ENCODE peak calls at places on chromosomes 7 and 10, in seven cellular contexts. X is GM23248, J is heart left ventricle, C is aorta, M is uterus, O is lower leg skin, S is fibroblast of lung. F is an unnamed sample.

GRCh38 chr10:404341-404740 is 269.1 kb downstream of the ZMYND11 start:
- DNase-seq in X (peak), J (no peak), C (no peak), M (no peak), O (no peak), S (peak), F (peak)

GRCh38 chr10:53664620-53665019 is 892.0 kb upstream of the MBL2 start:
- DNase-seq in X (no peak), J (no peak), C (no peak), M (no peak), O (no peak), S (peak), F (no peak)

GRCh38 chr7:133491846-133492652 is 239.2 kb downstream of the EXOC4 start:
- DNase-seq in X (peak), J (no peak), C (no peak), M (no peak), O (no peak), S (no peak), F (peak)

GRCh38 chr10:22805304-22805703 is 90.9 kb upstream of the PIP4K2A start:
- DNase-seq in X (peak), J (no peak), C (no peak), M (no peak), O (peak), S (peak), F (peak)

GRCh38 chr10:114749014-114749413 is 72.6 kb upstream of the FHIP2A start:
- DNase-seq in X (no peak), J (no peak), C (no peak), M (peak), O (no peak), S (peak), F (peak)

GRCh38 chr7:134865001-134865845 is 85.8 kb downstream of the CALD1 start:
- DNase-seq in X (peak), J (no peak), C (no peak), M (no peak), O (no peak), S (peak), F (peak)

GRCh38 chr7:46168671-46169383 is 247.8 kb upstream of the IGFBP3 start:
- DNase-seq in X (peak), J (no peak), C (no peak), M (no peak), O (peak), S (no peak), F (no peak)

GRCh38 chr7:49790209-49790608 is 16.8 kb downstream of the VWC2 start:
- DNase-seq in X (no peak), J (no peak), C (no peak), M (no peak), O (no peak), S (no peak), F (no peak)

GRCh38 chr7:157150825-157151412 is 12.2 kb downstream of the UBE3C start:
- DNase-seq in X (peak), J (peak), C (no peak), M (no peak), O (no peak), S (peak), F (peak)

GRCh38 chr7:27889800-27890199 is 149.8 kb downstream of the TAX1BP1 start:
- DNase-seq in X (no peak), J (no peak), C (no peak), M (no peak), O (no peak), S (no peak), F (no peak)

GRCh38 chr10:106440355-106440754 is 724.2 kb downstream of the SORCS1 start:
- DNase-seq in X (peak), J (no peak), C (no peak), M (no peak), O (no peak), S (no peak), F (no peak)

GRCh38 chr7:135684134-135684533 is 21.8 kb downstream of the STMP1 start:
- DNase-seq in X (peak), J (no peak), C (no peak), M (no peak), O (no peak), S (no peak), F (peak)

GRCh38 chr10:69088801-69089501 is 1.0 kb downstream of the SRGN start:
- DNase-seq in X (peak), J (no peak), C (no peak), M (no peak), O (no peak), S (peak), F (peak)

GRCh38 chr10:15482168-15482567 is 111.1 kb upstream of the FAM171A1 start:
- DNase-seq in X (peak), J (no peak), C (no peak), M (no peak), O (no peak), S (no peak), F (no peak)

GRCh38 chr7:34449765-34450164 is 208.3 kb upstream of the NPSR1 start:
- DNase-seq in X (no peak), J (no peak), C (no peak), M (no peak), O (no peak), S (no peak), F (no peak)

GRCh38 chr7:146875222-146875785 is 758.7 kb downstream of the CNTNAP2 start:
- DNase-seq in X (no peak), J (no peak), C (no peak), M (no peak), O (no peak), S (no peak), F (no peak)

GRCh38 chr10:117914330-117914729 is 132.4 kb downstream of the RAB11FIP2 start:
- DNase-seq in X (no peak), J (no peak), C (no peak), M (no peak), O (no peak), S (no peak), F (no peak)

GRCh38 chr10:26743091-26743490 is 45.6 kb downstream of the PDSS1 start:
- DNase-seq in X (peak), J (no peak), C (no peak), M (no peak), O (no peak), S (no peak), F (no peak)

GRCh38 chr10:59077855-59078254 is 98.6 kb upstream of the PHYHIPL start:
- DNase-seq in X (no peak), J (no peak), C (no peak), M (no peak), O (no peak), S (no peak), F (no peak)

GRCh38 chr10:6458814-6459213 is 121.3 kb downstream of the PRKCQ start:
- DNase-seq in X (no peak), J (no peak), C (no peak), M (no peak), O (no peak), S (no peak), F (no peak)

GRCh38 chr7:20519641-20520040 is 95.8 kb upstream of the ABCB5 start:
- DNase-seq in X (no peak), J (no peak), C (no peak), M (no peak), O (no peak), S (no peak), F (no peak)

GRCh38 chr10:38025283-38025682 is 14.8 kb downstream of the ZNF33A start:
- DNase-seq in X (no peak), J (no peak), C (no peak), M (no peak), O (no peak), S (no peak), F (no peak)

GRCh38 chr7:7996568-7996967 is 28.0 kb downstream of the GLCCI1 start:
- DNase-seq in X (peak), J (no peak), C (no peak), M (no peak), O (no peak), S (peak), F (no peak)

GRCh38 chr10:66928000-66928770 is 2.3 kb downstream of the LRRTM3 start:
- DNase-seq in X (peak), J (no peak), C (peak), M (no peak), O (no peak), S (peak), F (no peak)

GRCh38 chr7:83532229-83532628 is 116.7 kb downstream of the SEMA3E start:
- DNase-seq in X (peak), J (no peak), C (no peak), M (no peak), O (no peak), S (peak), F (no peak)

GRCh38 chr10:1724921-1725320 is 12.4 kb downstream of the ADARB2 start:
- DNase-seq in X (no peak), J (no peak), C (no peak), M (no peak), O (no peak), S (no peak), F (no peak)

GRCh38 chr7:40709077-40709964 is 574.5 kb downstream of the SUGCT start:
- DNase-seq in X (peak), J (no peak), C (no peak), M (no peak), O (no peak), S (no peak), F (peak)

GRCh38 chr10:133276435-133277201 is at the start of gene ADAM8:
- DNase-seq in X (peak), J (no peak), C (no peak), M (no peak), O (no peak), S (no peak), F (no peak)

GRCh38 chr10:126478600-126478999 is 90.3 kb upstream of the ADAM12 start:
- DNase-seq in X (no peak), J (no peak), C (no peak), M (no peak), O (no peak), S (peak), F (no peak)

GRCh38 chr10:13536674-13537366 is 8.0 kb upstream of the BEND7 start:
- DNase-seq in X (peak), J (peak), C (no peak), M (peak), O (no peak), S (peak), F (peak)
- H3K4me3 ChIP-seq in X (no peak), J (no peak), C (no peak), M (no peak), O (no peak), S (no peak), F (no peak)

GRCh38 chr10:91589656-91590035 is 43.2 kb downstream of the PPP1R3C start:
- DNase-seq in X (no peak), J (no peak), C (no peak), M (no peak), O (no peak), S (no peak), F (no peak)
- H3K4me3 ChIP-seq in X (no peak), J (no peak), C (no peak), M (no peak), O (no peak), S (no peak), F (no peak)

GRCh38 chr7:17583786-17584185 is 285.3 kb downstream of the AHR start:
- DNase-seq in X (no peak), J (no peak), C (no peak), M (no peak), O (no peak), S (no peak), F (no peak)
- H3K4me3 ChIP-seq in X (no peak), J (no peak), C (no peak), M (no peak), O (no peak), S (no peak), F (no peak)

GRCh38 chr7:117872565-117873055 is 631 bp downstream of the CTTNBP2 start:
- DNase-seq in X (peak), J (peak), C (peak), M (peak), O (no peak), S (peak), F (no peak)
- H3K4me3 ChIP-seq in X (peak), J (peak), C (peak), M (peak), O (peak), S (peak), F (peak)

GRCh38 chr7:2495402-2496309 is 19.5 kb upstream of the GRIFIN start:
- DNase-seq in X (no peak), J (no peak), C (no peak), M (no peak), O (no peak), S (no peak), F (no peak)
- H3K4me3 ChIP-seq in X (no peak), J (no peak), C (no peak), M (no peak), O (no peak), S (no peak), F (no peak)

GRCh38 chr7:513521-514166 is 6.0 kb downstream of the PDGFA start:
- DNase-seq in X (peak), J (no peak), C (no peak), M (no peak), O (no peak), S (peak), F (no peak)
- H3K4me3 ChIP-seq in X (no peak), J (no peak), C (no peak), M (no peak), O (no peak), S (no peak), F (no peak)

GRCh38 chr10:4947635-4948596 is 15.3 kb upstream of the AKR1C1 start:
- DNase-seq in X (peak), J (peak), C (no peak), M (peak), O (peak), S (peak), F (peak)
- H3K4me3 ChIP-seq in X (peak), J (no peak), C (no peak), M (no peak), O (no peak), S (no peak), F (no peak)

DNA sequence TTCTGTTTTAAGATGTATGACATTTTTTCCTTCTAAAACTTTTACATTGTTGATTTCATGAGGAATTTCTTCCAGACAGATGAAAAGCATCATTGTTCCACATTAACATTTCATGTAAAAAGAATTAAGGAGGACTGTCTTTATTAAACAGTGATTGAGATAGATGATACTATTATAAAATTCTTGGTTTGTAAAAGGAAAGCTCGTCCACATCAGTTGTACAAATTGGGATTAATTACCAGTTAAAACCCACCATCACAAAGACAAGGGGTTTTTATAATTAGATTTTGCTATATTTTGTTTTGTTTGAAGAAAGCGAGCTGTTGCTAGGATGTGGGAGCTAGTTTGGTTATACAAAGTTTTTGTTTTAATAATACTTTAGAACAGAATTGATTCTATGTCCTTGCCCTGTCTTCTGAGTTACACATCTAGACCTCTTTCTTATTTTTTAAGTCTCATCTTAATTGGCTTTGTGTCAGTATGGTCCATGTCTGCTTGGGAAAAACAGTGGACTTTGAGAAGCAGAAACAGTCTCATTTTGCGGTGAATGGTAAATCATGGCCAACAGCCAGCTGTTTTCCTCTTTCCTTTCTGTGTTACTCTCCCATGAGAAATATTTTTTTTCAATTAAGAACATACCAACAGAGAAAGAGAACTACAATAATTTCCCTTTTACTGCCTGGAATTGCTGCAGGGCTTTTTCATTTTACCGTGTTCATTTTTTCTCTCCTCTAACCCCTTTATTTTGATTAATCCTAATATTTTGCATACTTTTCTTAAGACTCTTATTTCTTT is 3.2 kb downstream of the TES start:
- DNase-seq in X (peak), J (peak), C (no peak), M (no peak), O (no peak), S (peak), F (peak)
- H3K4me3 ChIP-seq in X (peak), J (no peak), C (peak), M (no peak), O (no peak), S (peak), F (no peak)

GRCh38 chr10:97711640-97712267 is 1.8 kb upstream of the MARVELD1 start:
- DNase-seq in X (peak), J (no peak), C (peak), M (no peak), O (no peak), S (no peak), F (no peak)
- H3K4me3 ChIP-seq in X (no peak), J (no peak), C (no peak), M (no peak), O (no peak), S (no peak), F (no peak)